ENCODE peak calls at places on chromosomes 4 and X, in seven cellular contexts. H, I, S, W, Y, M and B are unnamed samples.

GRCh38 chrX:12315526-12315925 is 177.3 kb downstream of the FRMPD4 start:
- DNase-seq in S (no peak), Y (no peak), H (no peak), I (no peak), M (no peak), W (no peak), B (no peak)

GRCh38 chrX:39157796-39158195 is 356.5 kb downstream of the MID1IP1 start:
- DNase-seq in Y (no peak), S (no peak), H (no peak), I (no peak), M (no peak), W (no peak), B (no peak)

GRCh38 chr4:146192060-146192459 is 16.5 kb downstream of the LSM6 start:
- DNase-seq in Y (no peak), M (no peak), I (no peak), S (no peak), H (peak), W (no peak), B (peak)

GRCh38 chrX:146934256-146934655 is 119.7 kb upstream of the CXorf51A start:
- DNase-seq in H (no peak), W (no peak), S (no peak), Y (no peak), M (no peak), I (no peak), B (no peak)

GRCh38 chrX:40573763-40574162 is 7.0 kb upstream of the ATP6AP2 start:
- DNase-seq in H (no peak), I (no peak), S (no peak), W (no peak), Y (peak), M (peak), B (peak)

GRCh38 chrX:128601706-128602105 is 549.5 kb upstream of the ACTRT1 start:
- DNase-seq in Y (no peak), W (no peak), H (no peak), M (no peak), I (no peak), S (no peak), B (no peak)

GRCh38 chr4:73066928-73067327 is 2.6 kb downstream of the COX18 start:
- DNase-seq in Y (no peak), W (no peak), I (no peak), S (no peak), M (no peak), H (no peak), B (no peak)

GRCh38 chr4:79917246-79917645 is 155.8 kb downstream of the ANTXR2 start:
- DNase-seq in H (no peak), S (peak), W (peak), I (no peak), Y (peak), M (peak), B (peak)

GRCh38 chrX:24063488-24063887 is 8.7 kb downstream of the EIF2S3 start:
- DNase-seq in H (no peak), S (no peak), M (peak), Y (no peak), W (no peak), I (no peak), B (no peak)

GRCh38 chrX:18620349-18620748 is 51.6 kb downstream of the RS1 start:
- DNase-seq in H (no peak), M (peak), S (no peak), Y (no peak), W (no peak), I (no peak), B (no peak)

GRCh38 chr4:108043536-108043935 is 53.8 kb downstream of the HADH start:
- DNase-seq in I (no peak), Y (no peak), W (no peak), S (no peak), M (peak), H (no peak), B (peak)